ENCODE peak calls at places on chromosomes 2 and 18, in six cellular contexts. L, M, N, R, W and E are unnamed samples. For H3K27me3, the result is how much of the 10 kb centered on the place peaks cover.

GRCh38 chr2:9388950-9389911 is 34.1 kb downstream of the ITGB1BP1 start:
- DNase-seq in M (no peak), N (no peak), R (no peak), L (peak), W (peak), E (no peak)

GRCh38 chr2:142734231-142734630 is 143.2 kb upstream of the KYNU start:
- DNase-seq in W (no peak), L (no peak), M (no peak), N (no peak), R (no peak), E (no peak)

GRCh38 chr18:29378739-29379138 is 1201.8 kb upstream of the CDH2 start:
- DNase-seq in M (no peak), L (no peak), W (no peak), N (no peak), R (no peak), E (no peak)

GRCh38 chr2:42192642-42193566 is 23.8 kb downstream of the EML4 start:
- DNase-seq in L (no peak), M (no peak), N (no peak), R (no peak), W (no peak), E (no peak)

GRCh38 chr2:226683196-226683595 is 116.4 kb downstream of the IRS1 start:
- DNase-seq in M (no peak), R (no peak), W (no peak), L (no peak), N (no peak), E (no peak)

GRCh38 chr2:234992196-234992595 is 40.4 kb downstream of the SH3BP4 start:
- DNase-seq in N (no peak), R (no peak), L (no peak), M (no peak), W (peak), E (no peak)

GRCh38 chr2:226583715-226584114 is 215.9 kb downstream of the IRS1 start:
- DNase-seq in N (peak), M (no peak), L (no peak), W (peak), R (no peak), E (no peak)

GRCh38 chr18:46199515-46200147 is 95.4 kb downstream of the HAUS1 start:
- DNase-seq in W (no peak), R (no peak), L (no peak), M (no peak), N (peak), E (no peak)

GRCh38 chr2:30865892-30866681 is 58.8 kb upstream of the CAPN13 start:
- DNase-seq in N (no peak), M (no peak), R (no peak), L (no peak), W (no peak), E (no peak)

GRCh38 chr2:51579412-51579811 is 547.5 kb upstream of the NRXN1 start:
- DNase-seq in M (no peak), N (no peak), R (no peak), L (no peak), W (no peak), E (no peak)

GRCh38 chr2:86302320-86302719 is 35.1 kb downstream of the REEP1 start:
- DNase-seq in R (no peak), N (no peak), W (no peak), L (no peak), M (no peak), E (no peak)

GRCh38 chr2:64653174-64654062 is at the start of gene SERTAD2:
- DNase-seq in N (peak), W (peak), L (peak), M (peak), R (peak), E (peak)

GRCh38 chr2:74887445-74887951 is 53.6 kb downstream of the HK2 start:
- DNase-seq in W (peak), N (no peak), R (no peak), L (no peak), M (no peak), E (no peak)

GRCh38 chr2:2768476-2768875 is 437.4 kb upstream of the MYT1L start:
- DNase-seq in L (no peak), R (no peak), N (no peak), M (no peak), W (no peak), E (no peak)
- H3K27me3 ChIP-seq in L (under half), R (under half), N (under half), M (under half), W (under half), E (under half)

GRCh38 chr2:231927566-231927890 is 1.3 kb upstream of the NPPC start:
- DNase-seq in L (no peak), W (peak), M (no peak), N (no peak), R (peak), E (no peak)
- H3K27me3 ChIP-seq in L (under half), W (half or more), M (under half), N (half or more), R (under half), E (under half)

GRCh38 chr18:12405066-12405465 is 2.7 kb upstream of the PRELID3A start:
- DNase-seq in L (no peak), R (no peak), W (no peak), M (no peak), N (no peak), E (no peak)

GRCh38 chr18:12406376-12407111 is 1.2 kb upstream of the PRELID3A start:
- DNase-seq in W (peak), R (no peak), N (no peak), L (no peak), M (no peak), E (no peak)

GRCh38 chr18:12408247-12408869 is 629 bp downstream of the PRELID3A start:
- DNase-seq in L (no peak), W (peak), R (peak), M (no peak), N (no peak), E (no peak)

GRCh38 chr18:12401881-12402280 is 5.8 kb upstream of the PRELID3A start:
- DNase-seq in M (no peak), N (no peak), L (no peak), R (no peak), W (no peak), E (no peak)

DNA sequence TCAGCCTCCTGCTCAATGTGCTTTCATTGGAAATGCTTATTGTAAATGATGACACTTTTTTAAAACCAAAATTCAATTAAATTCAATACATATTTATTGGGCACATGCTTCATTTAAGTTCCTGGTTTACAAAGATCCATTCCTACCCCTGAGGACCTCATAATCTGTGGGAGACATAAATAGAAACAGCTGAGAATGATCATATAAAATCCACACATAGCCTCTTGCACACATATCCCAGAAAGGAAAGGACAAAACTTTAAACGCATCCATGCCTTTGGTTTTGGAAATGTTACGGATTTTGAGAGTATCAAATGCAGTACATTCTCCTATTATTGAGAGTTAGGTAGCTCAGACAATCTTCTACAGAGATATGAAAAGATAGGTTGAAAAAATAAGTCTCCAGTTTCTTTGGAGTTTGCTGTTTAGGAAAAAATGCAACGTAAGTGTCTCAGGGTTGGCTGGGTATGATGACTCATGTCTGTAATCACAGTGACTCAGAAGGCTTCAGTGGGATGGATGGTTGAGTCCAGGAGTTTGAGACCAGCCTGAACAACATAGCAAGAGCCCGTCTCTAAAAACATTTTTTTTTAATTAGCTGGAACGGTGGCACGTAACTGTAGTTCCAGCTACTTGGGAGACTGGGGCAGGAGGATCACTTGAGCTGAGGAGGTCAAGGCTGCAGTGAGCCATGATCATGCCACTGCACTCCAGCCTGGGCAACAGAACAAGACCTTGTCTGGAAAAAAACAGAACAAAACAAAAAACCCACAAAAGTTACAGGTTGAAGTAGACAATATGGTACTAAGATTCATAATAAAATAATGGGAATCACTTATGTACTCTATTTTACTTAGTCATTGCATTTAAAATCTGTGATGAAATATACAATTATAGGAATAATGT is 3.9 kb upstream of the PRELID3A start:
- DNase-seq in R (no peak), N (no peak), M (no peak), W (peak), L (no peak), E (no peak)
- H3K27me3 ChIP-seq in R (under half), N (under half), M (under half), W (under half), L (under half), E (under half)

GRCh38 chr18:58162127-58162526 is 118.1 kb downstream of the NEDD4L start:
- DNase-seq in N (no peak), W (no peak), R (no peak), M (no peak), L (no peak), E (no peak)

GRCh38 chr18:58166278-58166844 is 122.3 kb downstream of the NEDD4L start:
- DNase-seq in N (no peak), L (no peak), W (no peak), R (peak), M (no peak), E (no peak)

GRCh38 chr18:58161659-58162058 is 117.6 kb downstream of the NEDD4L start:
- DNase-seq in L (no peak), W (no peak), M (no peak), R (no peak), N (no peak), E (no peak)

GRCh38 chr18:58167073-58167472 is 123.0 kb downstream of the NEDD4L start:
- DNase-seq in M (no peak), R (no peak), W (no peak), N (no peak), L (no peak), E (no peak)

GRCh38 chr18:58163004-58163590 is 119.1 kb downstream of the NEDD4L start:
- DNase-seq in L (no peak), W (no peak), N (no peak), M (no peak), R (no peak), E (no peak)
- H3K27me3 ChIP-seq in L (under half), W (under half), N (under half), M (under half), R (under half), E (under half)

DNA sequence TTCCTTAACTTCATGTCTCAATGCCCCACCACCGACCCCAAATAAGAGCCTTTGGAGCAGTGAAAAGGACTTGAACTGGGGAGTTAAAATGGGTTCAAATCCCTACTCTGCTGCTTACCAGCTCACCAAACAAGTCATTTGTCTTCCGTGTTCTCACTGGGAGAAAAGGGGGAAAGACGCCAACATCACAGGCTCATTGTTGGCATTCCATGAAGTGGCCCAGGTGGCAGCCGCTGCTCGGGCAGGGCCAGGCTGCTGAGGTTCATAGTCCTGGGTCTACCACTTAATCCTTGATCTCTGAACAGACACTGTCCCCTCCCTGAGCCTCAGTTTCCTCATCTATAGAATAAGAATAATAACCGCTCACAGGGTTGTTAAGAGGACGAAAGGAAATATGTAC is 103.0 kb downstream of the APOB start:
- DNase-seq in L (no peak), R (no peak), W (no peak), M (no peak), N (no peak), E (no peak)
- H3K27me3 ChIP-seq in L (under half), R (under half), W (under half), M (under half), N (under half), E (under half)

DNA sequence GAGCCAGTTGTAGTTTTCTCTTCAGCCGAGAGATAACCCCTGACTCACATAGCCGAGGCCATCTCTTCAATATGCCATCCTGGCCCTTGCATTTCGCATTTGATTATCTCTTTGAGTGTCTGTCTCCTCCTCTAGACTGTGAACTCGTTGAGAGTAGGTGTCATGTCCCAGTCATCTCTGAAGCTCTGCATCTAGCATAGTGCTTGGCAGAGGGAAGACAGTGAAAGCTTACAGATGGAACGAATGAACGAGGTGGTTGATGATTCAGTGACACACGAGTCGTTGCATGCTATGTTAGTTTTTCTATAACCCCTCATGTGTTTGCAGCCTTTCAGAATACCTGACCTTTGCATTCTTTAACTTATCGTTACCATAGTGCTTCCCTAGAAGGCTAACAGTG is 59.9 kb upstream of the CYRIA start:
- DNase-seq in M (no peak), W (no peak), N (no peak), R (no peak), L (no peak), E (no peak)
- H3K27me3 ChIP-seq in M (under half), W (under half), N (under half), R (under half), L (under half), E (under half)

DNA sequence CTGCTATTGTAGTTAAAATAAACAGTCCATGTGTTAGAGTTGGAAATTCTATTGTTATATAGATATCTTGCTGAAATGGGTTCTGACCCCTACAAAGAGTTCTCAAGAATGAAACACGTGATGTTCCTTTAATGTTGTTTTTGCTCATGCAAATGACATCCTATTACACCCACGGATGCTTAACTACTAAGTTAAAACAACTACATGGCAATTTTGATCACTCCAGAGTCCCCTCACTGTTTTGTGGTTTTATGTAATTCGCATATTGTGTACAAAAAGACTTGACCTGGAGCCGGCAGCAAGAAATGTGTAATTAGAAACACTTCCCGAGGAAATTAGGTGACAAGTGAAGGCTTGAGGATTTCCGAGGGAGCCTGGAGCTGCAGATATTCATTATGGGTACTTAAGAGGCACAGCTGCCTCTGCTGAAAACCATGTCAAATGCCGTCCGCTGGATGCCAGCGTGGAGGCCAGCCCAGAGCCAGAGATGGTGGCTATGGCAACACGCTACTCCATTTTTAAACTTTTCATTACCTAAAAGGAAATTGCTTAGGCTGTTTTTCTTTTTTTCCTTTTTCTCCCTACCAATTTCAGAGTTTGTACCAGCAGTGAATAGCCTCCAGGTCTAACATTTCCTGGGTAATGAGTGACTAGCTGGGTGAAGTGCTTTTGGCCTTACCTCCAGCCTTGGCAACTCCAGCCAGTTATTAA is 21.0 kb upstream of the CABLES1 start:
- DNase-seq in W (no peak), L (no peak), R (no peak), M (peak), N (no peak), E (no peak)
- H3K27me3 ChIP-seq in W (under half), L (under half), R (under half), M (under half), N (under half), E (under half)

GRCh38 chr2:83459456-83459855 is 999.6 kb downstream of the SUCLG1 start:
- DNase-seq in L (no peak), N (no peak), R (no peak), M (no peak), W (no peak), E (no peak)
- H3K27me3 ChIP-seq in L (under half), N (under half), R (under half), M (under half), W (under half), E (under half)